ENCODE peak calls at places on chromosome 18, in five cellular contexts. O, M, K, N and Y are unnamed samples.

GRCh38 chr18:10559566-10560456 is 34.0 kb downstream of the NAPG start:
- DNase-seq in N (no peak), K (peak; percentile 51), M (no peak), O (no peak), Y (no peak)

GRCh38 chr18:34528177-34528576 is 181.9 kb upstream of the DTNA start:
- DNase-seq in K (no peak), O (no peak), M (no peak), N (no peak), Y (no peak)

GRCh38 chr18:11667578-11667977 is 21.5 kb upstream of the GNAL start:
- DNase-seq in N (no peak), M (no peak), K (no peak), O (no peak), Y (no peak)

GRCh38 chr18:27608742-27609141 is 423.6 kb upstream of the CHST9 start:
- DNase-seq in M (no peak), K (no peak), O (peak; percentile 13), N (no peak), Y (peak; percentile 23)

GRCh38 chr18:53305471-53305870 is 919.0 kb downstream of the MBD2 start:
- DNase-seq in K (no peak), N (no peak), O (no peak), M (no peak), Y (no peak)

GRCh38 chr18:12990128-12990485 is 1.1 kb upstream of the CEP192 start:
- DNase-seq in K (no peak), O (peak; percentile 9), M (no peak), N (no peak), Y (no peak)

GRCh38 chr18:48840491-48840877 is 110.3 kb downstream of the SMAD7 start:
- DNase-seq in K (no peak), N (no peak), O (no peak), M (no peak), Y (no peak)

GRCh38 chr18:2050016-2050415 is 521.3 kb downstream of the METTL4 start:
- DNase-seq in K (no peak), M (no peak), O (peak; percentile 93), N (no peak), Y (no peak)

GRCh38 chr18:65124633-65125032 is 626.2 kb upstream of the CDH7 start:
- DNase-seq in N (no peak), O (no peak), K (no peak), M (no peak), Y (no peak)

GRCh38 chr18:5975111-5975622 is 79.8 kb upstream of the TMEM200C start:
- DNase-seq in O (peak; percentile 88), N (no peak), K (no peak), M (no peak), Y (no peak)